ENCODE peak calls at places on chromosomes 6 and 20, in five cellular contexts. P is H9, S is kidney, M is fibroblast of lung, J is HFFc6. G is an unnamed sample.

GRCh38 chr6:170017603-170018274 is 266.3 kb downstream of the ERMARD start:
- DNase-seq in S (no peak), J (no peak), P (peak), M (no peak), G (no peak)

GRCh38 chr6:100203391-100203790 is 209.4 kb upstream of the MCHR2 start:
- DNase-seq in J (peak), M (peak), P (no peak), S (no peak), G (no peak)

GRCh38 chr6:11429577-11429976 is 108.0 kb upstream of the TMEM170B start:
- DNase-seq in P (no peak), J (no peak), M (peak), S (no peak), G (no peak)

GRCh38 chr6:142301421-142302391 is at the start of gene ADGRG6:
- DNase-seq in J (peak), M (peak), P (peak), S (peak), G (peak)

GRCh38 chr6:119742188-119742803 is 392.7 kb upstream of the MAN1A1 start:
- DNase-seq in M (peak), J (no peak), S (no peak), P (peak), G (peak)

GRCh38 chr20:57856658-57857057 is 146.8 kb upstream of the PMEPA1 start:
- DNase-seq in P (peak), M (no peak), S (no peak), J (no peak), G (no peak)

GRCh38 chr6:3960754-3961361 is 111.7 kb downstream of the FAM50B start:
- DNase-seq in S (no peak), P (no peak), J (peak), M (peak), G (no peak)

GRCh38 chr20:2162125-2162822 is 60.6 kb downstream of the STK35 start:
- DNase-seq in J (no peak), M (no peak), P (no peak), S (no peak), G (no peak)

GRCh38 chr6:135212935-135213334 is 31.8 kb downstream of the MYB start:
- DNase-seq in S (no peak), M (peak), J (peak), P (no peak), G (no peak)

GRCh38 chr6:132513821-132514545 is 1.1 kb upstream of the STX7 start:
- DNase-seq in J (no peak), P (no peak), M (peak), S (no peak), G (no peak)

GRCh38 chr20:59033093-59033492 is 958 bp upstream of the ATP5F1E start:
- DNase-seq in P (no peak), J (no peak), S (no peak), M (no peak), G (no peak)

GRCh38 chr6:90175627-90176538 is 120.8 kb downstream of the BACH2 start:
- DNase-seq in S (no peak), M (no peak), J (no peak), P (no peak), G (no peak)

GRCh38 chr20:63255911-63256704 is 1.8 kb upstream of the NKAIN4 start:
- DNase-seq in M (no peak), J (no peak), P (no peak), S (no peak), G (no peak)

GRCh38 chr6:167706313-167707109 is 120.2 kb upstream of the AFDN start:
- DNase-seq in S (peak), J (no peak), P (no peak), M (no peak), G (peak)

GRCh38 chr20:44642203-44643153 is 9.0 kb downstream of the ADA start:
- DNase-seq in P (peak), M (peak), J (peak), S (peak), G (peak)

GRCh38 chr20:401682-402495 is 6.2 kb upstream of the RBCK1 start:
- DNase-seq in M (peak), S (no peak), J (no peak), P (no peak), G (peak)

GRCh38 chr20:62011403-62011791 is 54.3 kb downstream of the TAF4 start:
- DNase-seq in M (no peak), J (no peak), S (no peak), P (no peak), G (no peak)

GRCh38 chr20:38673731-38674177 is 50.5 kb upstream of the SLC32A1 start:
- DNase-seq in P (peak), J (no peak), S (no peak), M (peak), G (no peak)

GRCh38 chr6:86936834-86937218 is 502 bp upstream of the HTR1E start:
- DNase-seq in S (no peak), P (no peak), M (no peak), J (no peak), G (no peak)

GRCh38 chr6:36039113-36039512 is 11.5 kb downstream of the MAPK14 start:
- DNase-seq in S (no peak), J (no peak), P (no peak), M (peak), G (no peak)

GRCh38 chr6:31174378-31174777 is 3.9 kb upstream of the POU5F1 start:
- DNase-seq in P (no peak), M (no peak), S (no peak), J (no peak), G (no peak)

GRCh38 chr6:13268914-13269532 is 59.3 kb downstream of the TBC1D7 start:
- DNase-seq in M (peak), P (no peak), S (no peak), J (peak), G (no peak)

GRCh38 chr6:16625319-16626240 is 135.7 kb downstream of the ATXN1 start:
- DNase-seq in J (peak), M (peak), P (no peak), S (no peak), G (no peak)

GRCh38 chr6:31794866-31795615 is 511 bp downstream of the VARS1 start:
- DNase-seq in S (peak), M (peak), P (no peak), J (peak), G (peak)

GRCh38 chr6:85364354-85364753 is 85.5 kb upstream of the NT5E start:
- DNase-seq in P (no peak), J (peak), M (peak), S (no peak), G (no peak)

GRCh38 chr20:16701296-16701695 is 28.5 kb upstream of the SNRPB2 start:
- DNase-seq in S (no peak), J (no peak), M (no peak), P (peak), G (no peak)

GRCh38 chr6:162857321-162857720 is 129.5 kb downstream of the PACRG start:
- DNase-seq in M (peak), J (no peak), S (no peak), P (no peak), G (no peak)

GRCh38 chr6:12182676-12183075 is 107.5 kb upstream of the EDN1 start:
- DNase-seq in M (peak), J (peak), S (no peak), P (no peak), G (no peak)

GRCh38 chr6:81750660-81751387 is 1.7 kb downstream of the TENT5A start:
- DNase-seq in S (no peak), P (no peak), J (peak), M (peak), G (no peak)

GRCh38 chr20:44688053-44688625 is 27.0 kb upstream of the CCN5 start:
- DNase-seq in P (no peak), J (no peak), M (no peak), S (no peak), G (no peak)

GRCh38 chr6:33206027-33206863 is 1.8 kb downstream of the HSD17B8 start:
- DNase-seq in J (peak), M (peak), S (no peak), P (no peak), G (no peak)

GRCh38 chr20:63163596-63164560 is 52.1 kb downstream of the YTHDF1 start:
- DNase-seq in M (no peak), J (no peak), P (no peak), S (peak), G (no peak)

GRCh38 chr6:10582774-10583508 is 61.8 kb downstream of the GCNT2 start:
- DNase-seq in P (peak), M (no peak), S (no peak), J (no peak), G (no peak)

GRCh38 chr20:48667889-48668413 is 159.8 kb downstream of the PREX1 start:
- DNase-seq in J (no peak), P (no peak), M (peak), S (peak), G (peak)

GRCh38 chr20:15799871-15800270 is 773.4 kb downstream of the KIF16B start:
- DNase-seq in S (no peak), J (no peak), P (no peak), M (peak), G (no peak)

GRCh38 chr20:5073154-5074049 is 46.4 kb downstream of the PCNA start:
- DNase-seq in S (peak), M (peak), J (peak), P (peak), G (peak)

GRCh38 chr20:54601831-54602515 is 126.6 kb downstream of the DOK5 start:
- DNase-seq in P (no peak), J (no peak), M (no peak), S (no peak), G (no peak)

GRCh38 chr6:36809933-36810844 is 29.1 kb downstream of the CPNE5 start:
- DNase-seq in M (no peak), P (peak), S (no peak), J (no peak), G (no peak)

GRCh38 chr6:153814136-153814535 is 224.9 kb upstream of the OPRM1 start:
- DNase-seq in J (no peak), P (peak), M (no peak), S (no peak), G (no peak)
- TF ChIP-seq CTCF in J (peak), P (peak), M (no peak), S (no peak), G (no peak)

GRCh38 chr20:10636326-10636818 is 37.4 kb downstream of the JAG1 start:
- DNase-seq in J (no peak), S (peak), P (no peak), M (peak), G (no peak)
- TF ChIP-seq CTCF in J (no peak), S (no peak), P (no peak), M (no peak), G (no peak)

GRCh38 chr20:19392344-19393140 is 180.1 kb downstream of the SLC24A3 start:
- DNase-seq in J (no peak), P (no peak), S (no peak), M (no peak), G (no peak)
- TF ChIP-seq CTCF in J (no peak), P (no peak), S (no peak), M (no peak), G (no peak)

DNA sequence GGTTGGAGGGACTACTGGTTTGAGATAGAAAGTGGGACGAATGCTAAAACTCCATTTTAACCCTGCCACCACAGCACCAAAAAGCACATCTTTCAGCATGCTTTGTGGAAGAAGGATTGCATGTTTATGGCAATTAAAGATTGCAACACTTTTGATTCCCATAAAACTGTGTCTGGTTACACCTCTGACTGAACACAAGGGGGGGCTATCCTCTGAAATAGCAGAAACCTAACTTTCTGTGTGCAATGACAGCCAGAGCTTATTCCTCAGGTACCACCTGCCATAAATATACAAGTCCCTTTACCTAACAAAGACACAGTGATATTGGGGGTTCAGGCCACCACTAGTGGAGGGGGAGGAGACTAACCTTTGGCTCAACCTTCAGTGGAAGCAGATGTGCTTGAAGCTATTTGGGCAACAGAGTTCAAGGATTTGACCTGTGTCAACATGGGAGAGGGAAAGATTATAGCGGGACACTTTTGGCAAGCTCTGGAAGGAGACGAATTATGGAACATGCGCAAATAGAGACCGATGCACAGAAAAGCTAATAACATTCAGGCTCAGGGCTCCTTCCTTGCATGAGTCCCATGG is 9.6 kb upstream of the PLG start:
- DNase-seq in P (no peak), S (no peak), J (no peak), M (no peak), G (no peak)
- TF ChIP-seq CTCF in P (peak), S (peak), J (no peak), M (no peak), G (no peak)

GRCh38 chr6:129621252-129621651 is 88.7 kb downstream of the ARHGAP18 start:
- DNase-seq in P (peak), S (no peak), J (no peak), M (no peak), G (no peak)
- TF ChIP-seq CTCF in P (peak), S (peak), J (peak), M (peak), G (peak)

GRCh38 chr6:159533016-159533415 is 160.0 kb downstream of the SOD2 start:
- DNase-seq in P (no peak), S (no peak), J (peak), M (peak), G (no peak)

GRCh38 chr6:159527351-159527750 is 165.7 kb downstream of the SOD2 start:
- DNase-seq in M (no peak), P (no peak), J (no peak), S (no peak), G (no peak)

GRCh38 chr6:159532155-159532554 is 160.9 kb downstream of the SOD2 start:
- DNase-seq in M (no peak), S (no peak), P (peak), J (no peak), G (no peak)

GRCh38 chr6:159533568-159533967 is 159.5 kb downstream of the SOD2 start:
- DNase-seq in P (no peak), J (peak), M (peak), S (no peak), G (no peak)

DNA sequence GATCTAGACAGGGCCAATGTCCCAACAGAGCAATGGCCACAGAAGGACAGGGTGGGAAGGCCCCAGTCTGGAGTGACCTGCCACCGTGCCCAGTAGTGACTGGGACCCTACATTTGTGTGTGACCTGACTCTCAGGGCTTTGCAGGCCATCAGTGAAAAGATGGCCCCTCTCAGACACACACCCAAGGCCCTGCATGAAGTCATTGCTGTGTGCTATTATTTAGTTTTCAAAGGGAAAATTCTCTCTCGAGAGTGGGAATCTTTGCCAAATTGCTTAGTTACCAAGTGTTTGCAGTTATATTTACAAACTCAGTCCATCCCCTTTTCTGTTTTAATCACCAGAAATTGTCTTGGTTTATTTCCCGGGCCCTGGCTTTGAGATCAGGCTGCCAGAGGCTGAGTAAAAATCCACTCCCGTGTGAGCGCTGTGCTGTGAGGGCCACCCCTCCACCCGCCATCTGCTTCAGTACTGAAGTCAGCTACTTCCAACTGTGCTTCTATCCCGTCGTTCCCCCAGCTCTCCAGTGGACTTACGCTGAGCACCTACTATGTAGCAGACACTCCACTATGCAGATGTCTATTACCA is 163.1 kb downstream of the SOD2 start:
- DNase-seq in S (no peak), P (no peak), M (no peak), J (no peak), G (no peak)
- TF ChIP-seq CTCF in S (no peak), P (no peak), M (no peak), J (no peak), G (no peak)

GRCh38 chr6:164283574-164283973 is 869.1 kb downstream of the QKI start:
- DNase-seq in J (no peak), M (no peak), P (no peak), S (no peak), G (no peak)
- TF ChIP-seq CTCF in J (no peak), M (no peak), P (no peak), S (no peak), G (no peak)

GRCh38 chr20:22910287-22910852 is 124.7 kb upstream of the SSTR4 start:
- DNase-seq in S (no peak), P (no peak), J (no peak), M (no peak), G (no peak)

GRCh38 chr20:22909436-22909835 is 125.7 kb upstream of the SSTR4 start:
- DNase-seq in S (no peak), P (no peak), J (no peak), M (no peak), G (no peak)

GRCh38 chr20:22908944-22909343 is 126.2 kb upstream of the SSTR4 start:
- DNase-seq in M (no peak), P (no peak), J (no peak), S (no peak), G (no peak)

GRCh38 chr20:22905667-22906066 is 129.4 kb upstream of the SSTR4 start:
- DNase-seq in J (no peak), S (no peak), P (no peak), M (peak), G (no peak)

DNA sequence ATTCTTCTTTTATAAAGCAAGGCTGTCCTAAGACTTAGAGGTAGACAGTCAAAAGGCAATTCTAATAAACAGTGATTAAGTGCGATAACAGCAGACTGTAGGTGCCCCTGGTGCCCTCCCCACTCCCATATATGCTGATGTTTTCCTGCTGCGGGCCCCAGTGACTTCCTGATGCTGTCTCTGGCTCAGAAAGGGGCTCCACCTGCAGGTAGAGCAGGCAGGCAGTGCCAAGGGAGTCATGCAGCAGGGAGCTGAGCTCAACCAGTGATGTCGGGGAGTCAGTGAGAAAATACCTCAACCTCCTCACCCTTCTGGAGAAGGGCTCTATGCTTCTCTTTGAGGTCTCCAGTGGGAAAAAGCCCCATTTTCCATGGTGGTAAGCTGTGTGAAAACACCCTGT is 126.7 kb upstream of the SSTR4 start:
- DNase-seq in M (no peak), S (no peak), P (peak), J (no peak), G (no peak)
- TF ChIP-seq CTCF in M (no peak), S (no peak), P (peak), J (no peak), G (no peak)

DNA sequence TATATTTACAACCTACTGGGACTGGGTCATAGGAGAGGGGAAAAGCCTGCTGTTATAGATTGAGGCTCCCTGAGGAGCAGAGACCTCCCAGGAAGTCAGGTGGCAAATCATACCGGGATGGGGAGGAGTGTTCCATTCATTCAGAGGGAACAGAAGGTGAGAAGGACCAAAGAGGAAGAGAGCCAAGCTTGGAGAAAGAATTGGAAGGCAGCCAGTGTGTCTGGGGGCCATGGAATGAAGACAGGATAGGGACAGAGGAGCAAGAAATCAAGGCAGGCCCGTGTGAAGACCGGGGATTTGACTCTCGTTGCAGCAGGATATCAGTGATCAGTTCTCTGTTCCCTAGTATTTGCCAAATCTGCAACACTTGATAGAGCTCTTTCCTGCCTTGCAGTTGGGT is 5.7 kb upstream of the ZNF217 start:
- DNase-seq in P (no peak), J (no peak), M (no peak), S (no peak), G (no peak)
- TF ChIP-seq CTCF in P (no peak), J (no peak), M (no peak), S (no peak), G (no peak)

GRCh38 chr6:14396826-14397517 is 279.4 kb downstream of the CD83 start:
- DNase-seq in M (peak), J (no peak), S (no peak), P (peak), G (peak)
- TF ChIP-seq CTCF in M (peak), J (peak), S (peak), P (peak), G (peak)